ENCODE peak calls at places on chromosome 15, in ten cellular contexts. One of them, this sample, is unnamed.
A peak's percentile ranks its signal among the peaks of the same experiment; 100 is the strongest.

GRCh38 chr15:90871716-90872480 is 3.5 kb downstream of the FURIN start:
- DNase-seq in A549: no peak
- DNase-seq in AG09309: no peak
- DNase-seq in tibial nerve: no peak
- DNase-seq in breast epithelium: no peak
- DNase-seq in tibial artery: no peak
- DNase-seq in pancreas: peak; percentile 62
- DNase-seq in foreskin fibroblast: peak; percentile 37
- DNase-seq in NB4: peak; percentile 61
- DNase-seq in BJ: no peak
- DNase-seq in this sample: no peak

GRCh38 chr15:22846073-22846472 is 7.6 kb downstream of the NIPA2 start:
- DNase-seq in breast epithelium: no peak
- DNase-seq in AG09309: no peak
- DNase-seq in foreskin fibroblast: no peak
- DNase-seq in tibial nerve: no peak
- DNase-seq in tibial artery: no peak
- DNase-seq in A549: no peak
- DNase-seq in NB4: no peak
- DNase-seq in pancreas: no peak
- DNase-seq in BJ: no peak
- DNase-seq in this sample: no peak

GRCh38 chr15:83365370-83365938 is 81.0 kb upstream of the BNC1 start:
- DNase-seq in A549: peak; percentile 49
- DNase-seq in foreskin fibroblast: peak; percentile 86
- DNase-seq in breast epithelium: no peak
- DNase-seq in AG09309: peak; percentile 77
- DNase-seq in pancreas: no peak
- DNase-seq in tibial artery: peak; percentile 35
- DNase-seq in BJ: peak; percentile 49
- DNase-seq in tibial nerve: peak; percentile 50
- DNase-seq in NB4: peak; percentile 69
- DNase-seq in this sample: no peak

GRCh38 chr15:88382482-88382983 is 84.7 kb downstream of the MRPL46 start:
- DNase-seq in NB4: no peak
- DNase-seq in A549: peak; percentile 67
- DNase-seq in tibial artery: no peak
- DNase-seq in foreskin fibroblast: no peak
- DNase-seq in pancreas: peak; percentile 28
- DNase-seq in AG09309: no peak
- DNase-seq in BJ: no peak
- DNase-seq in breast epithelium: no peak
- DNase-seq in tibial nerve: no peak
- DNase-seq in this sample: no peak

GRCh38 chr15:38605744-38606143 is 41.1 kb upstream of the RASGRP1 start:
- DNase-seq in breast epithelium: no peak
- DNase-seq in tibial nerve: no peak
- DNase-seq in pancreas: no peak
- DNase-seq in A549: no peak
- DNase-seq in tibial artery: no peak
- DNase-seq in NB4: no peak
- DNase-seq in foreskin fibroblast: no peak
- DNase-seq in AG09309: no peak
- DNase-seq in BJ: no peak
- DNase-seq in this sample: no peak

GRCh38 chr15:36807134-36807764 is 227.8 kb downstream of the CDIN1 start:
- DNase-seq in AG09309: no peak
- DNase-seq in NB4: no peak
- DNase-seq in breast epithelium: no peak
- DNase-seq in foreskin fibroblast: no peak
- DNase-seq in A549: no peak
- DNase-seq in BJ: no peak
- DNase-seq in tibial artery: no peak
- DNase-seq in tibial nerve: no peak
- DNase-seq in pancreas: no peak
- DNase-seq in this sample: no peak

GRCh38 chr15:20358066-20358780 is 183.4 kb downstream of the GOLGA6L6 start:
- DNase-seq in foreskin fibroblast: no peak
- DNase-seq in NB4: no peak
- DNase-seq in AG09309: no peak
- DNase-seq in tibial artery: no peak
- DNase-seq in BJ: no peak
- DNase-seq in tibial nerve: no peak
- DNase-seq in pancreas: peak; percentile 38
- DNase-seq in breast epithelium: peak; percentile 49
- DNase-seq in A549: no peak
- DNase-seq in this sample: no peak

GRCh38 chr15:70039917-70040316 is 57.8 kb downstream of the TLE3 start:
- DNase-seq in AG09309: no peak
- DNase-seq in foreskin fibroblast: no peak
- DNase-seq in tibial artery: no peak
- DNase-seq in NB4: no peak
- DNase-seq in breast epithelium: no peak
- DNase-seq in A549: no peak
- DNase-seq in tibial nerve: no peak
- DNase-seq in pancreas: no peak
- DNase-seq in BJ: no peak
- DNase-seq in this sample: no peak

GRCh38 chr15:77944002-77944867 is 133.3 kb downstream of the TBC1D2B start:
- DNase-seq in tibial artery: peak; percentile 89
- DNase-seq in pancreas: peak; percentile 83
- DNase-seq in BJ: peak; percentile 37
- DNase-seq in tibial nerve: peak; percentile 80
- DNase-seq in NB4: peak; percentile 95
- DNase-seq in foreskin fibroblast: peak; percentile 89
- DNase-seq in breast epithelium: peak; percentile 74
- DNase-seq in AG09309: peak; percentile 16
- DNase-seq in A549: no peak
- DNase-seq in this sample: peak; percentile 18

GRCh38 chr15:66573719-66574641 is 8.2 kb upstream of the LCTL start:
- DNase-seq in NB4: no peak
- DNase-seq in pancreas: no peak
- DNase-seq in tibial artery: no peak
- DNase-seq in tibial nerve: no peak
- DNase-seq in foreskin fibroblast: peak; percentile 74
- DNase-seq in AG09309: peak; percentile 58
- DNase-seq in A549: no peak
- DNase-seq in BJ: peak; percentile 79
- DNase-seq in breast epithelium: no peak
- DNase-seq in this sample: peak; percentile 78

GRCh38 chr15:89322822-89323221 is 11.8 kb downstream of the POLG start:
- DNase-seq in BJ: no peak
- DNase-seq in foreskin fibroblast: no peak
- DNase-seq in pancreas: no peak
- DNase-seq in AG09309: no peak
- DNase-seq in NB4: no peak
- DNase-seq in tibial nerve: no peak
- DNase-seq in A549: no peak
- DNase-seq in breast epithelium: no peak
- DNase-seq in tibial artery: no peak
- DNase-seq in this sample: no peak

GRCh38 chr15:38517312-38517711 is 47.3 kb downstream of the RASGRP1 start:
- DNase-seq in pancreas: no peak
- DNase-seq in A549: no peak
- DNase-seq in foreskin fibroblast: no peak
- DNase-seq in BJ: no peak
- DNase-seq in tibial artery: no peak
- DNase-seq in breast epithelium: no peak
- DNase-seq in NB4: no peak
- DNase-seq in tibial nerve: no peak
- DNase-seq in AG09309: peak; percentile 10
- DNase-seq in this sample: no peak

GRCh38 chr15:47184003-47184404 is 533.3 kb upstream of the SEMA6D start:
- DNase-seq in A549: no peak
- DNase-seq in tibial artery: no peak
- DNase-seq in foreskin fibroblast: peak; percentile 63
- DNase-seq in pancreas: peak; percentile 30
- DNase-seq in breast epithelium: no peak
- DNase-seq in NB4: no peak
- DNase-seq in AG09309: no peak
- DNase-seq in BJ: no peak
- DNase-seq in tibial nerve: no peak
- DNase-seq in this sample: no peak

GRCh38 chr15:38651328-38652038 is 86.9 kb upstream of the RASGRP1 start:
- DNase-seq in A549: no peak
- DNase-seq in BJ: no peak
- DNase-seq in tibial artery: no peak
- DNase-seq in breast epithelium: no peak
- DNase-seq in AG09309: no peak
- DNase-seq in tibial nerve: no peak
- DNase-seq in foreskin fibroblast: no peak
- DNase-seq in NB4: no peak
- DNase-seq in pancreas: no peak
- DNase-seq in this sample: no peak

GRCh38 chr15:80010131-80010673 is 39.2 kb upstream of the BCL2A1 start:
- DNase-seq in tibial artery: no peak
- DNase-seq in A549: no peak
- DNase-seq in AG09309: no peak
- DNase-seq in BJ: no peak
- DNase-seq in NB4: no peak
- DNase-seq in pancreas: no peak
- DNase-seq in foreskin fibroblast: peak; percentile 83
- DNase-seq in tibial nerve: no peak
- DNase-seq in breast epithelium: no peak
- DNase-seq in this sample: no peak

GRCh38 chr15:67107014-67107812 is 41.8 kb downstream of the SMAD3 start:
- DNase-seq in A549: peak; percentile 99
- DNase-seq in BJ: peak; percentile 96
- DNase-seq in breast epithelium: peak; percentile 68
- DNase-seq in NB4: no peak
- DNase-seq in pancreas: peak; percentile 83
- DNase-seq in tibial artery: peak; percentile 58
- DNase-seq in tibial nerve: no peak
- DNase-seq in AG09309: peak; percentile 98
- DNase-seq in foreskin fibroblast: peak; percentile 97
- DNase-seq in this sample: peak; percentile 98

GRCh38 chr15:98953950-98954349 is 53.6 kb downstream of the PGPEP1L start:
- DNase-seq in pancreas: no peak
- DNase-seq in breast epithelium: no peak
- DNase-seq in foreskin fibroblast: peak; percentile 22
- DNase-seq in AG09309: no peak
- DNase-seq in tibial artery: no peak
- DNase-seq in A549: no peak
- DNase-seq in tibial nerve: no peak
- DNase-seq in NB4: no peak
- DNase-seq in BJ: no peak
- DNase-seq in this sample: no peak

GRCh38 chr15:74841761-74842385 is 1.1 kb downstream of the ULK3 start:
- DNase-seq in breast epithelium: no peak
- DNase-seq in tibial artery: no peak
- DNase-seq in AG09309: no peak
- DNase-seq in foreskin fibroblast: no peak
- DNase-seq in tibial nerve: no peak
- DNase-seq in NB4: no peak
- DNase-seq in A549: no peak
- DNase-seq in pancreas: no peak
- DNase-seq in BJ: no peak
- DNase-seq in this sample: no peak
- H3K4me3 ChIP-seq in breast epithelium: peak overlapping the region; percentile 94
- H3K4me3 ChIP-seq in tibial artery: peak overlapping the region; percentile 89
- H3K4me3 ChIP-seq in AG09309: peak overlapping the region; percentile 96
- H3K4me3 ChIP-seq in foreskin fibroblast: peak overlapping the region; percentile 94
- H3K4me3 ChIP-seq in tibial nerve: peak overlapping the region; percentile 94
- H3K4me3 ChIP-seq in NB4: peak overlapping the region; percentile 81
- H3K4me3 ChIP-seq in A549: peak overlapping the region; percentile 66
- H3K4me3 ChIP-seq in pancreas: peak overlapping the region; percentile 95
- H3K4me3 ChIP-seq in BJ: peak overlapping the region; percentile 69
- H3K4me3 ChIP-seq in this sample: peak overlapping the region; percentile 87

DNA sequence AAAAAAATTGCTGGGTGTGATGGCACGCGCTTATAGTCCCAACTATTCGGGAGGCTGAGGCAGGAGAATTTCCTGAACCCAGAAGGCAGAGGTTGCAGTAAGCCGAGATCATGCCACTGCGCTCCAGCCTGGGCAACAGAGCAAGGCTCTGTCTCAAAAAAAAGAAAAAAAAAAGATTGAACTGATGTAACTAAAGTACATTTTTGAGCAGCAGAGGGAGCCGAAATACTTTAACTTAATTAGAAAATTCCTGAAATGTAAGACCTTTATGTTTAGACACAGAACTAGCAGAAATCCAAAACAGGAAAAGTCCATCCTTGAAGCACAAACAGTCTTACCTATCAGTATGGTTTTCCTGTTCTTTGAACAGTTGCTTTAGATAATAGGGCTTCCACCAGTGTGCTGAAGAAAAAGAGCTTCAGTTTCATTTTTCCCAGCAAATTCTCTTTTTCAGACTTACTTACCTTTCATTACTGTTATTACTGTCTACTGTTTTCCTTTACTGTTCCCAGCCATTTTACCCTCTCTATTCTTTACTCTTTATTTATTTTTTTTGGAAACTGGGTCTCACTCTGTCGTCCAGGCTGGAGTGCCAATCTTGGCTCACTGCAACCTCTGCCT is 33.4 kb upstream of the ZNF609 start:
- DNase-seq in tibial artery: no peak
- DNase-seq in breast epithelium: no peak
- DNase-seq in tibial nerve: peak; percentile 7
- DNase-seq in pancreas: no peak
- DNase-seq in BJ: no peak
- DNase-seq in AG09309: peak; percentile 21
- DNase-seq in A549: no peak
- DNase-seq in NB4: peak; percentile 45
- DNase-seq in foreskin fibroblast: peak; percentile 43
- DNase-seq in this sample: peak; percentile 41
- TF ChIP-seq CTCF in tibial artery: no peak
- TF ChIP-seq CTCF in breast epithelium: no peak
- TF ChIP-seq CTCF in tibial nerve: no peak
- TF ChIP-seq CTCF in pancreas: no peak
- TF ChIP-seq CTCF in BJ: peak; percentile 19
- TF ChIP-seq CTCF in AG09309: peak; percentile 24
- TF ChIP-seq CTCF in A549: peak; percentile 64
- TF ChIP-seq CTCF in NB4: no peak
- TF ChIP-seq CTCF in foreskin fibroblast: peak; percentile 16
- TF ChIP-seq CTCF in this sample: no peak

DNA sequence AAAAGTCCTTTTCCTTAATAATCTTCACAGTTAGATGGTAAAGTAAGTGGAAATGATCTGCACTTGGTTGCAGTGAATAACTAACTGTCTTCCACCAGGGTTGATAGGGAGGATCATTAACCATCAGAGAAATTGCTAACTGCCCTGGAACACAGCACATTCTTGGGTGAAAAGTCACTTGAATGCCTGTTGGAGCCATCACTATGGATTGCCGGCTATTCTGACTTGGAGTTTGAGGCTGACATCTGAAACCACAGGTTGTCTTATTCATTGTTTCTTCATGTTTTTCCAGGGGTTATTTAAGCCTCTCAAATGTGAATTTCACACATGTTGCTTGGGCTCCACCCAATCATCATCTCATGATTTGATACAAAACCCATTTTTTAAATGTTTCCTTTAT is 901.4 kb downstream of the MCTP2 start:
- DNase-seq in tibial artery: no peak
- DNase-seq in foreskin fibroblast: peak; percentile 92
- DNase-seq in tibial nerve: no peak
- DNase-seq in BJ: peak; percentile 46
- DNase-seq in AG09309: peak; percentile 35
- DNase-seq in breast epithelium: no peak
- DNase-seq in A549: no peak
- DNase-seq in NB4: no peak
- DNase-seq in pancreas: no peak
- DNase-seq in this sample: peak; percentile 47
- H3K4me3 ChIP-seq in tibial artery: no peak overlapping the region
- H3K4me3 ChIP-seq in foreskin fibroblast: no peak overlapping the region
- H3K4me3 ChIP-seq in tibial nerve: no peak overlapping the region
- H3K4me3 ChIP-seq in BJ: no peak overlapping the region
- H3K4me3 ChIP-seq in AG09309: no peak overlapping the region
- H3K4me3 ChIP-seq in breast epithelium: no peak overlapping the region
- H3K4me3 ChIP-seq in A549: no peak overlapping the region
- H3K4me3 ChIP-seq in NB4: no peak overlapping the region
- H3K4me3 ChIP-seq in pancreas: no peak overlapping the region
- H3K4me3 ChIP-seq in this sample: no peak overlapping the region

GRCh38 chr15:49370782-49371181 is 52.3 kb upstream of the FGF7 start:
- DNase-seq in A549: no peak
- DNase-seq in foreskin fibroblast: peak; percentile 57
- DNase-seq in pancreas: no peak
- DNase-seq in tibial nerve: no peak
- DNase-seq in tibial artery: no peak
- DNase-seq in BJ: no peak
- DNase-seq in NB4: peak; percentile 42
- DNase-seq in AG09309: no peak
- DNase-seq in breast epithelium: no peak
- DNase-seq in this sample: no peak
- TF ChIP-seq CTCF in A549: peak; percentile 35
- TF ChIP-seq CTCF in foreskin fibroblast: peak; percentile 41
- TF ChIP-seq CTCF in pancreas: no peak
- TF ChIP-seq CTCF in tibial nerve: no peak
- TF ChIP-seq CTCF in tibial artery: no peak
- TF ChIP-seq CTCF in BJ: peak; percentile 43
- TF ChIP-seq CTCF in NB4: peak; percentile 19
- TF ChIP-seq CTCF in AG09309: peak; percentile 41
- TF ChIP-seq CTCF in breast epithelium: no peak
- TF ChIP-seq CTCF in this sample: peak; percentile 18